ENCODE peak calls at places on chromosomes 12 and 14, in nine cellular contexts. J is endothelial cell, N is uterus, E is cerebellum, X is putamen, W is KBM-7, A is SK-N-SH, M is A172, Y is Calu3. F is an unnamed sample.

GRCh38 chr12:52434760-52435530 is 774 bp upstream of the KRT75 start:
- DNase-seq in E (no peak), X (no peak), W (no peak), Y (no peak), A (no peak), N (no peak), J (no peak), M (peak), F (no peak)

GRCh38 chr12:121858662-121859572 is at the start of gene HPD:
- DNase-seq in J (no peak), X (no peak), W (no peak), Y (no peak), N (peak), A (no peak), M (peak), E (peak), F (no peak)

GRCh38 chr14:74645735-74646134 is 33.7 kb upstream of the LTBP2 start:
- DNase-seq in W (no peak), X (no peak), M (no peak), Y (no peak), E (no peak), N (no peak), J (no peak), A (no peak), F (no peak)

GRCh38 chr14:75522224-75522764 is at the start of gene BATF:
- DNase-seq in M (no peak), Y (no peak), W (peak), A (no peak), J (no peak), X (no peak), E (no peak), N (no peak), F (no peak)

GRCh38 chr12:116346751-116347150 is 69.3 kb upstream of the MED13L start:
- DNase-seq in X (no peak), M (peak), Y (no peak), W (no peak), E (no peak), J (no peak), N (no peak), A (no peak), F (no peak)

GRCh38 chr14:70646705-70647104 is 5.0 kb downstream of the TTC9 start:
- DNase-seq in N (no peak), Y (no peak), A (no peak), M (no peak), X (no peak), E (no peak), W (no peak), J (no peak), F (no peak)

GRCh38 chr12:89280833-89281533 is 71.3 kb downstream of the DUSP6 start:
- DNase-seq in W (peak), N (no peak), E (no peak), Y (no peak), M (peak), J (no peak), X (no peak), A (no peak), F (no peak)

GRCh38 chr14:59870277-59871165 is at the start of gene RTN1:
- DNase-seq in X (peak), Y (peak), M (peak), E (peak), N (no peak), A (peak), J (peak), W (peak), F (peak)

GRCh38 chr14:104396682-104397470 is 182.7 kb upstream of the C14orf180 start:
- DNase-seq in M (no peak), J (no peak), W (no peak), N (no peak), A (no peak), X (no peak), Y (no peak), E (no peak), F (no peak)

F was measured in SK-N-DZ.